ENCODE peak calls at places on chromosomes 11 and 22, in nine cellular contexts. B is fibroblast of lung, Z is LNCaP clone FGC, F is foreskin fibroblast, H is tibial nerve, Q is astrocyte of the spinal cord, Y is OCI-LY7, E is AG10803, P is lung. A is an unnamed sample.

GRCh38 chr11:92227954-92228935 is 3.6 kb downstream of the FAT3 start:
- DNase-seq in B (peak), Z (no peak), F (no peak), H (no peak), Q (peak), Y (no peak), E (peak), P (no peak), A (no peak)

GRCh38 chr22:50684501-50684900 is 11.9 kb downstream of the SHANK3 start:
- DNase-seq in B (no peak), Z (no peak), F (no peak), H (no peak), Q (no peak), Y (no peak), E (no peak), P (no peak), A (no peak)

GRCh38 chr11:8908099-8908498 is 2.9 kb upstream of the AKIP1 start:
- DNase-seq in B (no peak), Z (no peak), F (no peak), H (no peak), Q (no peak), Y (no peak), E (no peak), P (no peak), A (no peak)

GRCh38 chr11:92735039-92735438 is 234.4 kb upstream of the MTNR1B start:
- DNase-seq in B (no peak), Z (no peak), F (no peak), H (no peak), Q (no peak), Y (no peak), E (no peak), P (no peak), A (no peak)

GRCh38 chr11:12587333-12587997 is 86.8 kb upstream of the TEAD1 start:
- DNase-seq in B (peak), Z (peak), F (peak), H (no peak), Q (peak), Y (no peak), E (peak), P (no peak), A (peak)

GRCh38 chr11:45872513-45873356 is 12.7 kb upstream of the MAPK8IP1 start:
- DNase-seq in B (peak), Z (no peak), F (peak), H (no peak), Q (peak), Y (peak), E (peak), P (no peak), A (peak)

GRCh38 chr11:47725445-47726442 is 10.6 kb upstream of the AGBL2 start:
- DNase-seq in B (no peak), Z (no peak), F (peak), H (no peak), Q (no peak), Y (no peak), E (no peak), P (no peak), A (no peak)

GRCh38 chr22:29813563-29813962 is 24.5 kb downstream of the ASCC2 start:
- DNase-seq in B (no peak), Z (no peak), F (peak), H (no peak), Q (no peak), Y (no peak), E (no peak), P (no peak), A (no peak)

GRCh38 chr11:2578006-2578933 is 121.5 kb downstream of the KCNQ1OT1 start:
- DNase-seq in B (no peak), Z (no peak), F (no peak), H (no peak), Q (no peak), Y (no peak), E (no peak), P (no peak), A (no peak)

GRCh38 chr22:20591295-20591645 is 83.9 kb downstream of the MED15 start:
- DNase-seq in B (no peak), Z (no peak), F (no peak), H (no peak), Q (no peak), Y (no peak), E (no peak), P (no peak), A (no peak)

GRCh38 chr11:28842716-28843115 is 734.5 kb downstream of the METTL15 start:
- DNase-seq in B (no peak), Z (no peak), F (peak), H (no peak), Q (peak), Y (no peak), E (no peak), P (no peak), A (no peak)

GRCh38 chr22:40951795-40952602 is 821 bp downstream of the RBX1 start:
- DNase-seq in B (no peak), Z (no peak), F (peak), H (no peak), Q (no peak), Y (no peak), E (peak), P (no peak), A (no peak)

GRCh38 chr11:46903846-46904245 is 14.5 kb downstream of the LRP4 start:
- DNase-seq in B (no peak), Z (no peak), F (no peak), H (no peak), Q (peak), Y (peak), E (no peak), P (no peak), A (no peak)

GRCh38 chr11:8567597-8568198 is 26.3 kb downstream of the STK33 start:
- DNase-seq in B (peak), Z (no peak), F (peak), H (no peak), Q (peak), Y (no peak), E (peak), P (no peak), A (no peak)

GRCh38 chr11:64765291-64765803 is 5.6 kb upstream of the PYGM start:
- DNase-seq in B (no peak), Z (no peak), F (no peak), H (no peak), Q (no peak), Y (no peak), E (no peak), P (no peak), A (no peak)
- H3K4me3 ChIP-seq in B (no peak), Z (no peak), F (no peak), H (no peak), Q (no peak), Y (no peak), E (no peak), P (no peak), A (no peak)

GRCh38 chr22:45208993-45209838 is 31.5 kb downstream of the KIAA0930 start:
- DNase-seq in B (peak), Z (no peak), F (peak), H (no peak), Q (peak), Y (no peak), E (peak), P (no peak), A (no peak)
- TF ChIP-seq CTCF in B (peak), Z (peak), F (peak), H (peak), Q (peak), Y (peak), E (peak), P (no peak), A (peak)

DNA sequence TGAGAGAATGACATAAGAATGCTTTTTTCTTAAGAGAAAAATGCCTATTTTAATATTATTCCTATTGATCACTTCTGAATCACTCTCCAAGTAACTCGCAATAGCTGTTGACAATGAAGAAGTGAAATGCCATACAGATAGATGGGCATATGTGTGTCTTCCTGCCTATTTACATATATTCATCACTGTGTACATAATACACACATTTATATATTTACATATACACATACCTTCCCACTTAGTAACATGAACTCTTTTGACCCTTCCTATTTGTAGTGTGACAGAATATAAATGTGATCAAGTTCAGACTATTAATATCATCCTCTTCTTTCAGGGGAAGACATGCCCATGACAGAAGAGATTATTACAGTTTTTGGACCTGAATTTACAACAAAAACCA is 756.7 kb downstream of the DLG2 start:
- DNase-seq in B (no peak), Z (peak), F (no peak), H (no peak), Q (no peak), Y (no peak), E (no peak), P (no peak), A (no peak)
- H3K4me3 ChIP-seq in B (no peak), Z (no peak), F (no peak), H (no peak), Q (no peak), Y (no peak), E (no peak), P (no peak), A (no peak)

GRCh38 chr11:71563401-71563800 is 2.0 kb upstream of the KRTAP5-10 start:
- DNase-seq in B (peak), Z (no peak), F (peak), H (no peak), Q (peak), Y (peak), E (peak), P (no peak), A (peak)
- TF ChIP-seq CTCF in B (peak), Z (peak), F (peak), H (no peak), Q (peak), Y (peak), E (peak), P (peak), A (peak)

GRCh38 chr22:17264321-17265052 is 45.3 kb upstream of the ADA2 start:
- DNase-seq in B (peak), Z (no peak), F (peak), H (no peak), Q (peak), Y (no peak), E (peak), P (no peak), A (no peak)
- H3K4me3 ChIP-seq in B (no peak), Z (no peak), F (no peak), H (no peak), Q (no peak), Y (no peak), E (no peak), P (no peak), A (no peak)

GRCh38 chr22:27857441-27857840 is 55.9 kb upstream of the MN1 start:
- DNase-seq in B (peak), Z (no peak), F (peak), H (no peak), Q (no peak), Y (no peak), E (peak), P (no peak), A (peak)
- TF ChIP-seq CTCF in B (no peak), Z (no peak), F (no peak), H (no peak), Q (no peak), Y (no peak), E (peak), P (no peak), A (no peak)

DNA sequence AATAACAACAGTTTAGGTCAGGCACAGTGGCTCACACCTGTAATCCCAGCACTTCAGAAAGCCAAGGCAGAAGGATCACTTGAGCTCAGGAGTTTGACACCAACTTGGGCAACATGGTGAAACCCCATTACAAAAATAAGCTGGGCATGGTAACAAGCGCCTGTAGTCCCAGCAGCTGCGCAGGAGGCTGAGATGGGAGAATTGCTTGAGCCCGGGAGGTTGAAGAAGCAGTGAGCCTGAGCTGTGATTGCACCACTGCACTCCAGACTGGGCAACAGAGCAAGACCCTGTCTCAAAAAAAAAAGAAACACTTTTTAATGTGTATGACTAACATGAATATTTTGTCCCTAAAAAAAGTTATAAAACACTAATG is 24.5 kb upstream of the TFIP11 start:
- DNase-seq in B (no peak), Z (no peak), F (no peak), H (no peak), Q (no peak), Y (no peak), E (no peak), P (no peak), A (no peak)
- H3K4me3 ChIP-seq in B (no peak), Z (no peak), F (no peak), H (no peak), Q (no peak), Y (no peak), E (no peak), P (no peak), A (no peak)

GRCh38 chr11:67697846-67698245 is 23.4 kb upstream of the ALDH3B2 start:
- DNase-seq in B (no peak), Z (no peak), F (no peak), H (no peak), Q (no peak), Y (no peak), E (no peak), P (no peak), A (no peak)

GRCh38 chr11:67696998-67697397 is 22.6 kb upstream of the ALDH3B2 start:
- DNase-seq in B (no peak), Z (no peak), F (no peak), H (no peak), Q (no peak), Y (no peak), E (no peak), P (no peak), A (no peak)

GRCh38 chr11:67700141-67700540 is 25.7 kb upstream of the ALDH3B2 start:
- DNase-seq in B (no peak), Z (no peak), F (no peak), H (no peak), Q (no peak), Y (no peak), E (no peak), P (no peak), A (no peak)

GRCh38 chr11:67699521-67699920 is 25.1 kb upstream of the ALDH3B2 start:
- DNase-seq in B (peak), Z (no peak), F (no peak), H (no peak), Q (no peak), Y (no peak), E (no peak), P (no peak), A (no peak)

GRCh38 chr11:67698247-67698646 is 23.8 kb upstream of the ALDH3B2 start:
- DNase-seq in B (no peak), Z (no peak), F (peak), H (no peak), Q (no peak), Y (peak), E (no peak), P (no peak), A (no peak)
- TF ChIP-seq CTCF in B (no peak), Z (peak), F (no peak), H (no peak), Q (peak), Y (peak), E (peak), P (no peak), A (peak)

GRCh38 chr11:122207921-122208764 is 92.1 kb upstream of the BLID start:
- DNase-seq in B (peak), Z (no peak), F (peak), H (no peak), Q (no peak), Y (no peak), E (peak), P (no peak), A (peak)
- H3K4me3 ChIP-seq in B (no peak), Z (no peak), F (no peak), H (no peak), Q (peak), Y (no peak), E (no peak), P (no peak), A (no peak)